ENCODE peak calls at places on chromosomes 7 and 10, in nine cellular contexts. D, L, P, Y, R, C, Q, V and J are unnamed samples.

GRCh38 chr7:157712666-157713235 is 375.9 kb downstream of the DNAJB6 start:
- DNase-seq in D (peak), L (no peak), P (no peak), Y (no peak), R (no peak), C (no peak), Q (no peak), V (no peak), J (no peak)

GRCh38 chr7:49848211-49848841 is 74.9 kb downstream of the VWC2 start:
- DNase-seq in D (no peak), L (no peak), P (peak), Y (no peak), R (peak), C (peak), Q (no peak), V (no peak), J (no peak)

GRCh38 chr7:116271980-116272886 is 61.9 kb downstream of the TES start:
- DNase-seq in D (no peak), L (peak), P (peak), Y (peak), R (peak), C (peak), Q (peak), V (no peak), J (peak)

GRCh38 chr10:51685768-51686167 is 13.6 kb downstream of the CSTF2T start:
- DNase-seq in D (no peak), L (no peak), P (peak), Y (no peak), R (peak), C (no peak), Q (no peak), V (no peak), J (no peak)

GRCh38 chr10:13740416-13740815 is 153.7 kb downstream of the PRPF18 start:
- DNase-seq in D (no peak), L (no peak), P (no peak), Y (no peak), R (no peak), C (no peak), Q (no peak), V (no peak), J (no peak)

GRCh38 chr10:4315529-4315928 is 510.5 kb upstream of the AKR1E2 start:
- DNase-seq in D (no peak), L (no peak), P (no peak), Y (peak), R (no peak), C (peak), Q (peak), V (no peak), J (peak)

GRCh38 chr7:1914321-1914720 is 244.2 kb downstream of the ELFN1 start:
- DNase-seq in D (peak), L (no peak), P (no peak), Y (no peak), R (no peak), C (no peak), Q (no peak), V (no peak), J (no peak)

GRCh38 chr10:101207026-101207425 is 22.2 kb downstream of the LBX1 start:
- DNase-seq in D (no peak), L (no peak), P (no peak), Y (no peak), R (no peak), C (no peak), Q (no peak), V (no peak), J (no peak)

GRCh38 chr7:2830609-2831376 is 13.3 kb downstream of the GNA12 start:
- DNase-seq in D (no peak), L (no peak), P (no peak), Y (no peak), R (no peak), C (peak), Q (peak), V (no peak), J (no peak)

DNA sequence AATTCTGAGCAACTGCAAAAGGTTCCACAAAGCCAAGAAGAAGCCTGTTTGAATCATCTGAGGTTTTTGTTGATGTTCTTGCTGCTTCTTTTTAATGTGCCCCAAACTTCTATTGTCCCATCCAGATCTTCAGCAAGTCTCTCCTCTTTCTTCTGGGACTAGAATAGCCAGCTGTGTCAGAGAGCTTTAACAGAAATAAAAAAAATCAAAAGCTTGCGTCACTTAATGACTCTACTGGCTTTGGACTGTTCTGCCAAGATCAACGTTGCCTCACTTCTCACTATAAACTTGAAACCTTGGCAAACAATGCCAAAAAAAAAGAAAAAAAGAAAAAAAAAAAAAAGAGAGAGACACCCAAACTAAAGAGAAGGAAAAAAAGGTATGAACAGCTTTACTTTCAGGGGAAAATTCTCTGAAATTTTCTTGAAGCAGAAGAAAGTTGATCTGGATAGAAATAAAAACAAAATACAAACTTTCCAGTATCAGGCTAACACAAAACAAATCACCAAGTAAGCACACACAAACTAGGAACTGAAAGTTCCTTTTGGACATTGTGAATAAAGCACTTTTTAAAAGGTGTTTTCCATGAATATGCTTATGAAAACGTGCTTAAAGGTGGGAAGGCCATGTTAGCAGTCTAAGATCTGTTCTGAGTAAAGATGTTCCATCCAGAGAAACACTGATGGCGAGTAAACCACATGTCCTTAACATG is 14.8 kb downstream of the USP54 start:
- DNase-seq in D (no peak), L (peak), P (peak), Y (peak), R (peak), C (peak), Q (peak), V (no peak), J (peak)
- H3K4me3 ChIP-seq in D (no peak), L (no peak), P (no peak), Y (peak), R (peak), C (no peak), Q (no peak), V (no peak), J (peak)

GRCh38 chr10:69242844-69243212 is 22.7 kb downstream of the HKDC1 start:
- DNase-seq in D (peak), L (no peak), P (no peak), Y (no peak), R (no peak), C (peak), Q (no peak), V (no peak), J (no peak)

GRCh38 chr10:69246036-69246435 is 25.9 kb downstream of the HKDC1 start:
- DNase-seq in D (no peak), L (no peak), P (no peak), Y (no peak), R (no peak), C (no peak), Q (no peak), V (no peak), J (no peak)

GRCh38 chr10:69242037-69242843 is 22.1 kb downstream of the HKDC1 start:
- DNase-seq in D (peak), L (no peak), P (no peak), Y (no peak), R (no peak), C (peak), Q (no peak), V (no peak), J (no peak)

GRCh38 chr10:69241575-69241974 is 21.4 kb downstream of the HKDC1 start:
- DNase-seq in D (peak), L (no peak), P (no peak), Y (peak), R (no peak), C (peak), Q (no peak), V (no peak), J (peak)

GRCh38 chr10:69243817-69244216 is 23.7 kb downstream of the HKDC1 start:
- DNase-seq in D (peak), L (no peak), P (no peak), Y (no peak), R (no peak), C (no peak), Q (no peak), V (no peak), J (no peak)
- H3K4me3 ChIP-seq in D (no peak), L (no peak), P (no peak), Y (no peak), R (no peak), C (no peak), Q (no peak), V (no peak), J (no peak)

GRCh38 chr7:43110790-43111362 is 1.6 kb upstream of the HECW1 start:
- DNase-seq in D (no peak), L (no peak), P (no peak), Y (no peak), R (no peak), C (no peak), Q (no peak), V (no peak), J (no peak)

GRCh38 chr7:43113622-43114450 is 1.4 kb downstream of the HECW1 start:
- DNase-seq in D (no peak), L (no peak), P (no peak), Y (no peak), R (no peak), C (no peak), Q (no peak), V (no peak), J (no peak)

GRCh38 chr7:43114451-43114765 is 2.0 kb downstream of the HECW1 start:
- DNase-seq in D (no peak), L (no peak), P (no peak), Y (no peak), R (no peak), C (no peak), Q (no peak), V (no peak), J (no peak)

GRCh38 chr7:43112941-43113621 is 634 bp downstream of the HECW1 start:
- DNase-seq in D (no peak), L (no peak), P (no peak), Y (peak), R (peak), C (peak), Q (peak), V (no peak), J (peak)

GRCh38 chr7:43112088-43112940 is at the start of gene HECW1:
- DNase-seq in D (no peak), L (no peak), P (no peak), Y (no peak), R (no peak), C (no peak), Q (no peak), V (no peak), J (no peak)
- H3K4me3 ChIP-seq in D (peak), L (peak), P (no peak), Y (peak), R (no peak), C (peak), Q (peak), V (no peak), J (peak)

DNA sequence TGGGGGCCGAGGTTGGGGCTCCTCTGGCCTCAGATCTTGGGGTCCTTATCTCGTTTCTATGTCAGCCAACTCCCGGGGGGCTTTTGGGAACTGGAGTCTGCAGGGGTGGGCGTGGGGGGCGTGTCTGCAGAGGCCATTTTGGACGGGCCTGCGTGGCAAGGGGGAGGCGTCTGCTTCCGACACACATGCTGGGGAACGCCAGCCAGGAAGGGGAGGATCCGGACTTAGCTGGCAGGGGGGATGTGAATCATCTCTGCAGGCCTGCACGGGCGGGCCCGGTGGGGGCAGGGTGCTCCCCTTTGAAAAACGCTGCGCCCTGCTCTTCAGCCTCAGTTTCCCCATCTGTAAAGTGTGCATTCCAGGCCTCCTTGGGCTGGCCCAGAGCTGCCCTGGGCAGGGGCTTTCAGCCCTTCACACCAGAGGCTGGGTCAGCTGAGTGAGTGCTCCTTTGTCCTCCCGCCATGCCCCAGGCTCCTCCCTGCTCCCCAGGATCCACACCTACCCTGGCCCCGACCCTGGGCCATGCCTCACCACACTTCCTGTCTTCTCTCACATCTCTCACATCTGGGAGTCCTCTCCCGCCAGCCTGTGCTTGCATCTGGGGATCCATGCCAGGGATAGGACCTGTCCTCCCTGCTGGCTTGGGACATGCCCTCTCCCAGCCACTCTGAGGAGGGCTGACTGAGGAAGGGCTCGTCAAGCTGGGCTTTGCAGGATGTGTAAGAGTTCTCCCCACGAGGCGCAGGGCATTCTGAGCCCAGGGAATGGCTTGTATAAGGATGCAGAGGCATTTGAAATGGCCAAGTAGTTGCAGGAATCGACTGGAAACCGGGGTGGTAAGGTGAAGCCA is 172.6 kb upstream of the TNRC18 start:
- DNase-seq in D (peak), L (peak), P (peak), Y (peak), R (peak), C (peak), Q (peak), V (peak), J (peak)
- H3K4me3 ChIP-seq in D (peak), L (peak), P (peak), Y (peak), R (peak), C (peak), Q (peak), V (no peak), J (peak)

GRCh38 chr10:132993271-132994260 is 51.2 kb upstream of the CFAP46 start:
- DNase-seq in D (peak), L (no peak), P (no peak), Y (no peak), R (no peak), C (no peak), Q (no peak), V (no peak), J (no peak)
- H3K4me3 ChIP-seq in D (peak), L (no peak), P (no peak), Y (no peak), R (no peak), C (no peak), Q (no peak), V (no peak), J (no peak)

DNA sequence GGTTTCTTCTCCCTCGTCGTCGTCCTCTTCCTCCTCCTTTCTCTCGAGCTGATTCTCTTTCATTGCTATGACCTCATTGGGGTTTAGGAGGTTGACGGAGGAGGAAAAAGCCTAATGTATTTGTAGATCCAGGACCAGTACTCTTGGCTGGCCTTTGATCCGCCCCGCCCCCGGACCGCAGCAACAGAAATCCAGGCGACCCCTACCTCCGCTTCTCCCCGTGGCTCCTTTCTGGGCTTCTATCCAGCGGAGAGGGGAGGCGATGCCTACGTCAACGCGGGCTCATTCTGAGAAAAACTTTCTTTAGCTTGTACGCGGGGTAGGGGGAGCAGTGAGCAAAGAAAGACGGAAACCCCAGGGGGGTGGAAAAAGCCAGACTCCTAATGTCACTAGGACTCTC is at the start of gene TMEM196:
- DNase-seq in D (no peak), L (no peak), P (no peak), Y (no peak), R (no peak), C (no peak), Q (no peak), V (no peak), J (no peak)
- H3K4me3 ChIP-seq in D (no peak), L (no peak), P (peak), Y (peak), R (peak), C (no peak), Q (no peak), V (no peak), J (peak)

GRCh38 chr7:24200407-24200806 is 83.6 kb upstream of the NPY start:
- DNase-seq in D (no peak), L (no peak), P (no peak), Y (no peak), R (no peak), C (no peak), Q (no peak), V (no peak), J (no peak)
- H3K4me3 ChIP-seq in D (no peak), L (no peak), P (no peak), Y (no peak), R (no peak), C (no peak), Q (no peak), V (no peak), J (no peak)

GRCh38 chr10:22341936-22342222 is 3.4 kb upstream of the SPAG6 start:
- DNase-seq in D (no peak), L (no peak), P (no peak), Y (no peak), R (no peak), C (no peak), Q (no peak), V (no peak), J (no peak)
- H3K4me3 ChIP-seq in D (no peak), L (no peak), P (no peak), Y (no peak), R (no peak), C (no peak), Q (no peak), V (no peak), J (no peak)

DNA sequence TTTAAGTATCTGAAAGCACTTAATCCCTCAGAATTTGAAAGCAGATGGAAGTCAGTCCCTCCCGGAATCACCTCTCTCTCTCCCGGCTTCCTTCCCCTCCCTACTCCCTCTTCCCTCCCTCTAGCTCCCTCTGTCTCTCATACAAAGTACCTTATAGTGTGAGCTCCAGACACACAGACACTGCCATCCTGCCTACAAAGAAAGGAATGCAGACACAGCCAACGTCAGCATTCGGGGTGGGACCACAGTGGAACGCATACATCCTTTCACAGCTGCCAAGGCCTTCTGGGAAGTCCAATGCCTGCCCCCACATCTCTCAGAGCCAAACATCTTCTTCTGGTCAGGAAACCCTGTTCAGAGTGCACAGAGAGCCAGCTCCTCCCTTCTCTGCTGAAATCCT is 9.3 kb downstream of the NOD1 start:
- DNase-seq in D (peak), L (peak), P (peak), Y (peak), R (peak), C (peak), Q (peak), V (no peak), J (peak)
- H3K4me3 ChIP-seq in D (no peak), L (no peak), P (no peak), Y (no peak), R (no peak), C (no peak), Q (no peak), V (no peak), J (no peak)

GRCh38 chr7:158979023-158979529 is 122.7 kb downstream of the DYNC2I1 start:
- DNase-seq in D (peak), L (no peak), P (no peak), Y (no peak), R (no peak), C (no peak), Q (no peak), V (no peak), J (no peak)

GRCh38 chr7:158976849-158977593 is 120.7 kb downstream of the DYNC2I1 start:
- DNase-seq in D (peak), L (no peak), P (peak), Y (peak), R (peak), C (peak), Q (peak), V (peak), J (peak)

GRCh38 chr7:158973941-158974785 is 117.8 kb downstream of the DYNC2I1 start:
- DNase-seq in D (peak), L (no peak), P (no peak), Y (no peak), R (no peak), C (no peak), Q (no peak), V (no peak), J (no peak)

GRCh38 chr7:158975526-158976467 is 119.4 kb downstream of the DYNC2I1 start:
- DNase-seq in D (no peak), L (no peak), P (no peak), Y (no peak), R (no peak), C (no peak), Q (no peak), V (peak), J (no peak)

GRCh38 chr7:158976468-158976848 is 120.1 kb downstream of the DYNC2I1 start:
- DNase-seq in D (no peak), L (no peak), P (no peak), Y (no peak), R (no peak), C (no peak), Q (no peak), V (no peak), J (no peak)
- H3K4me3 ChIP-seq in D (peak), L (no peak), P (peak), Y (no peak), R (no peak), C (no peak), Q (no peak), V (peak), J (no peak)